ENCODE peak calls at places on chromosomes 3 and 15, in six cellular contexts. N is OCI-LY7, G is mammary epithelial cell, Z is A549, X is hepatocyte, Y is HCT116. E is an unnamed sample.

GRCh38 chr15:73175382-73175781 is 123.1 kb downstream of the NEO1 start:
- DNase-seq in N (no peak), G (no peak), Z (no peak), X (no peak), Y (no peak), E (no peak)

GRCh38 chr3:85576091-85576690 is 617.4 kb downstream of the CADM2 start:
- DNase-seq in N (peak; percentile 56), G (peak; percentile 31), Z (peak; percentile 69), X (peak; percentile 73), Y (peak; percentile 24), E (peak; percentile 68)

GRCh38 chr3:113697192-113698090 is 999 bp upstream of the USF3 start:
- DNase-seq in N (peak; percentile 13), G (peak; percentile 26), Z (no peak), X (peak; percentile 23), Y (no peak), E (peak; percentile 55)

GRCh38 chr15:35170216-35170615 is 85.1 kb upstream of the NANOGP8 start:
- DNase-seq in N (no peak), G (no peak), Z (no peak), X (no peak), Y (no peak), E (no peak)

GRCh38 chr3:127690106-127690505 is 17.4 kb downstream of the ABTB1 start:
- DNase-seq in N (no peak), G (peak; percentile 49), Z (peak; percentile 40), X (peak; percentile 48), Y (no peak), E (no peak)

GRCh38 chr3:57397175-57398026 is 104.9 kb upstream of the ASB14 start:
- DNase-seq in N (peak; percentile 84), G (peak; percentile 51), Z (peak; percentile 65), X (peak; percentile 63), Y (peak; percentile 59), E (peak; percentile 64)

GRCh38 chr3:62727576-62727975 is 147.6 kb downstream of the CADPS start:
- DNase-seq in N (no peak), G (peak; percentile 15), Z (no peak), X (no peak), Y (no peak), E (no peak)

GRCh38 chr15:80121546-80121945 is 31.3 kb upstream of the FAH start:
- DNase-seq in N (no peak), G (no peak), Z (no peak), X (no peak), Y (no peak), E (no peak)

GRCh38 chr15:29785068-29785467 is 37.2 kb downstream of the TJP1 start:
- DNase-seq in N (no peak), G (no peak), Z (no peak), X (no peak), Y (no peak), E (no peak)

GRCh38 chr15:45186771-45187577 is 792 bp downstream of the SHF start:
- DNase-seq in N (no peak), G (no peak), Z (no peak), X (no peak), Y (no peak), E (no peak)

GRCh38 chr3:152638707-152639450 is 196.1 kb upstream of the P2RY1 start:
- DNase-seq in N (no peak), G (peak; percentile 78), Z (no peak), X (peak; percentile 19), Y (no peak), E (no peak)

GRCh38 chr15:69511015-69511414 is 58.4 kb downstream of the RPLP1 start:
- DNase-seq in N (no peak), G (no peak), Z (no peak), X (no peak), Y (no peak), E (peak; percentile 7)

GRCh38 chr3:165518346-165518745 is 318.9 kb downstream of the BCHE start:
- DNase-seq in N (no peak), G (peak; percentile 2), Z (no peak), X (no peak), Y (no peak), E (no peak)

GRCh38 chr3:19467761-19468160 is 319.5 kb downstream of the KCNH8 start:
- DNase-seq in N (no peak), G (no peak), Z (no peak), X (no peak), Y (no peak), E (no peak)

GRCh38 chr3:119769394-119770149 is 12.3 kb upstream of the NR1I2 start:
- DNase-seq in N (no peak), G (no peak), Z (no peak), X (no peak), Y (no peak), E (no peak)

GRCh38 chr15:41546846-41547786 is 3.1 kb upstream of the RPAP1 start:
- DNase-seq in N (no peak), G (peak; percentile 47), Z (peak; percentile 29), X (no peak), Y (peak; percentile 33), E (no peak)

GRCh38 chr15:53457479-53457878 is 302.0 kb downstream of the WDR72 start:
- DNase-seq in N (no peak), G (no peak), Z (no peak), X (no peak), Y (no peak), E (no peak)

GRCh38 chr15:53462631-53463030 is 296.8 kb downstream of the WDR72 start:
- DNase-seq in N (no peak), G (no peak), Z (no peak), X (no peak), Y (no peak), E (no peak)

GRCh38 chr15:53458736-53459135 is 300.7 kb downstream of the WDR72 start:
- DNase-seq in N (no peak), G (no peak), Z (no peak), X (no peak), Y (no peak), E (no peak)

GRCh38 chr15:53461677-53462076 is 297.8 kb downstream of the WDR72 start:
- DNase-seq in N (no peak), G (no peak), Z (no peak), X (no peak), Y (no peak), E (no peak)
- H3K4me1 ChIP-seq in N (no peaks in the 10 kb centered on the region), G (no peaks in the 10 kb centered on the region), Z (peaks cover 9% of the 10 kb centered on the region), X (no peaks in the 10 kb centered on the region), Y (no peaks in the 10 kb centered on the region), E (no peaks in the 10 kb centered on the region)

DNA sequence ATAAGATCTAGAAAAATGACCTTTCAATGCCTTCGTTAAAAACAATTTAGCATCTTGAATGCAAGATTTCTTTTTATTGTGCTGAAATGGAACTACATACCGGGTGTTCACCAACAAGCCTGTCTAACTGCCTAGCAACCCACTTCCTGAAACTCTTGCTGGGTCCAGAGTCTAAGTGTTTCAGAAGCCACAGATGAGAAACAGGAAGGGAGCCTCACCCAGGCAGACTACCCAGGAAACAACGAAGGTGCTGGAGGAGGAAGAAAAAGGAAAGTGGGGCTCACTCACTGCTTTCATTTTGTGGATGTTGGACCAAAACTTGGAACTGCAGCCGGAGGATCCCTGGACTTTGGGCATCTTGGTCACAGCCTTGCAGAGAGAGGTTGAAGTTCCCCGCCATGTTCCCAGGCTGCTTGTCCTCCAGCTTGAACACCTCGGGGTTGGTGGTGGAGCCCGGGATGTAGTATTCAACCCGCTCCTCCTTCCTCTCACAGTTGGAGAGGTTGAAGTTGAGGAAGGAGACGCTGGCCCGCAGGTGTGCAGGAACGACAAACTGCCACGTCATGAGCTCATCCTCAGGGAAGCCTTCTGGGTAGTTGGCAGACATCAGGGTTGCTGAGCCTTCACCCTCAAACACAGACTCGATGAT is 35.9 kb downstream of the CDCP1 start:
- DNase-seq in N (no peak), G (no peak), Z (no peak), X (peak; percentile 67), Y (no peak), E (no peak)
- H3K4me2 ChIP-seq in N (no peak overlapping the region), G (no peak overlapping the region), Z (no peak overlapping the region), X (peak overlapping the region; percentile 47), Y (no peak overlapping the region), E (no peak overlapping the region)

GRCh38 chr3:3800685-3801509 is 1.7 kb downstream of the LRRN1 start:
- DNase-seq in N (no peak), G (no peak), Z (no peak), X (peak; percentile 45), Y (no peak), E (peak; percentile 58)

GRCh38 chr3:3800076-3800448 is 831 bp downstream of the LRRN1 start:
- DNase-seq in N (no peak), G (no peak), Z (no peak), X (peak; percentile 65), Y (no peak), E (no peak)

GRCh38 chr3:3799173-3800075 is at the start of gene LRRN1:
- DNase-seq in N (no peak), G (peak; percentile 9), Z (no peak), X (peak; percentile 93), Y (no peak), E (peak; percentile 88)

GRCh38 chr3:3801510-3801841 is 2.2 kb downstream of the LRRN1 start:
- DNase-seq in N (no peak), G (no peak), Z (no peak), X (no peak), Y (no peak), E (peak; percentile 71)

DNA sequence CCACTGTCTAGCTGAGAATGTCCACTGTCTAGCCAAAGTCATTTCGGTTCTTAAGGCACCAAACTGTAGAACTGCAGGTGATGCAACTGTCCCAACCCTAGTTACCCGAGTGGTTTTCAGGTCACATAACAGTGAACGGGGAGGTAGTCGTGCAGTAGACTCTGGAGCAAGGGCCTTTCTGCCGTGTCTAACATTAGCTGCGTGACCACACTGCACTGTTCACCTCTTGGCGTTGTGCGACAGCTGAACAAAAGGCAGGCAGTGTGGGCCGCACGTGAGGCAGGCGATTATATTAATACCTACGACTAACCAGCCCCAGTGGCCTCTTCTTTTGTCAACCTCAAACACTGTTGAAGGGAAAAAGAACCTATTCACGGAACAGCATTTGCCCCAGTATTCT is 2.8 kb downstream of the LRRN1 start:
- DNase-seq in N (no peak), G (no peak), Z (no peak), X (peak; percentile 7), Y (no peak), E (no peak)
- H3K4me1 ChIP-seq in N (no peaks in the 10 kb centered on the region), G (peaks cover 10% of the 10 kb centered on the region), Z (peaks cover 6% of the 10 kb centered on the region), X (peaks cover 9% of the 10 kb centered on the region), Y (no peaks in the 10 kb centered on the region), E (peaks cover 27% of the 10 kb centered on the region)

GRCh38 chr3:81198766-81199165 is 562.7 kb downstream of the GBE1 start:
- DNase-seq in N (no peak), G (no peak), Z (no peak), X (no peak), Y (no peak), E (no peak)
- H3K4me2 ChIP-seq in N (no peak overlapping the region), G (no peak overlapping the region), Z (no peak overlapping the region), X (no peak overlapping the region), Y (no peak overlapping the region), E (no peak overlapping the region)

DNA sequence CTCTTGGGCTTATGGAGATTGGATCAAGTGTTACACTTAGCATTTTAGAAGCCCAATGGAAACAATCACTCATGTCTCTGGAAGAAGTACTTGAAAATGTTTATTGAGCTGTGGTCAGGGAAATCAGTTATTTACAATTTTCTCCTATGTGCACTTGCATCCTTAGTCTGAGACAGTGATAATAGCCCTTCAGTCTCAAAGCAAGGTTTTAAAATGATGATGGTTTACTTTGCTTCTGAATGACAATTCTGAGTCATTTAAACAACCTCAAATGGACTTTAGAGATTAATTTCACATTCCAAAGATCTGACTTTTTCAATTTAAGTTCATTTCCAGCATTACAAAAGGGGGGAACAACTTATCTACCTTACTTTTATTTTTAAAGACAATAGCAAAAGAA is 20.1 kb downstream of the TIPARP start:
- DNase-seq in N (no peak), G (no peak), Z (no peak), X (no peak), Y (no peak), E (no peak)
- H3K4me1 ChIP-seq in N (no peaks in the 10 kb centered on the region), G (peaks cover 34% of the 10 kb centered on the region), Z (peaks cover 52% of the 10 kb centered on the region), X (peaks cover 32% of the 10 kb centered on the region), Y (peaks cover 20% of the 10 kb centered on the region), E (no peaks in the 10 kb centered on the region)

GRCh38 chr3:169430687-169431404 is 232.7 kb downstream of the MECOM start:
- DNase-seq in N (peak; percentile 1), G (peak; percentile 80), Z (peak; percentile 3), X (peak; percentile 11), Y (no peak), E (no peak)
- H3K4me2 ChIP-seq in N (no peak overlapping the region), G (peak overlapping the region; percentile 41), Z (no peak overlapping the region), X (no peak overlapping the region), Y (no peak overlapping the region), E (no peak overlapping the region)